ENCODE peak calls at places on chromosomes 16 and 17, in nine cellular contexts. Q, E, D, P, S, K, B, H and O are unnamed samples. For H3K27me3 and H3K36me3, the result is how much of the 10 kb centered on the place peaks cover.

GRCh38 chr17:41518031-41518430 is 659 bp downstream of the KRT15 start:
- DNase-seq in Q (no peak), E (no peak), D (no peak), P (no peak), S (no peak), K (no peak), B (no peak), H (no peak), O (no peak)

GRCh38 chr17:27323538-27324212 is 29.8 kb downstream of the WSB1 start:
- DNase-seq in Q (no peak), E (peak), D (peak), P (peak), S (peak), K (peak), B (peak), H (peak), O (peak)

GRCh38 chr16:1071009-1071408 is 1.5 kb upstream of the SSTR5 start:
- DNase-seq in Q (no peak), E (no peak), D (no peak), P (no peak), S (no peak), K (no peak), B (no peak), H (no peak), O (no peak)

GRCh38 chr16:15482068-15482747 is 47.8 kb downstream of the BMERB1 start:
- DNase-seq in Q (no peak), E (peak), D (peak), P (peak), S (peak), K (peak), B (no peak), H (peak), O (no peak)

GRCh38 chr17:48438662-48439061 is 8.6 kb upstream of the SKAP1 start:
- DNase-seq in Q (no peak), E (no peak), D (no peak), P (no peak), S (no peak), K (no peak), B (no peak), H (no peak), O (no peak)

GRCh38 chr17:30472238-30472890 is 4.8 kb upstream of the GOSR1 start:
- DNase-seq in Q (no peak), E (peak), D (no peak), P (no peak), S (no peak), K (no peak), B (no peak), H (no peak), O (no peak)

GRCh38 chr16:63981639-63982038 is 1140.2 kb downstream of the CDH11 start:
- DNase-seq in Q (peak), E (no peak), D (no peak), P (no peak), S (no peak), K (no peak), B (no peak), H (no peak), O (no peak)

GRCh38 chr16:56907401-56907800 is 24.5 kb upstream of the HERPUD1 start:
- DNase-seq in Q (no peak), E (no peak), D (no peak), P (no peak), S (no peak), K (no peak), B (no peak), H (no peak), O (no peak)

GRCh38 chr17:81422776-81423697 is 27.8 kb downstream of the BAHCC1 start:
- DNase-seq in Q (peak), E (peak), D (peak), P (peak), S (peak), K (peak), B (no peak), H (peak), O (peak)

GRCh38 chr17:18246880-18247612 is 11.5 kb downstream of the FLII start:
- DNase-seq in Q (peak), E (peak), D (peak), P (peak), S (no peak), K (peak), B (peak), H (peak), O (peak)

GRCh38 chr17:33811984-33812383 is 443.1 kb upstream of the CCL2 start:
- DNase-seq in Q (no peak), E (no peak), D (no peak), P (no peak), S (no peak), K (no peak), B (no peak), H (no peak), O (no peak)

GRCh38 chr17:68134046-68134637 is 98.6 kb downstream of the KPNA2 start:
- DNase-seq in Q (no peak), E (no peak), D (no peak), P (no peak), S (no peak), K (no peak), B (no peak), H (no peak), O (no peak)

GRCh38 chr17:15263206-15263579 is 1.9 kb downstream of the PMP22 start:
- DNase-seq in Q (peak), E (peak), D (peak), P (peak), S (no peak), K (peak), B (peak), H (peak), O (peak)

GRCh38 chr16:15639061-15639568 is 3.8 kb downstream of the MARF1 start:
- DNase-seq in Q (no peak), E (no peak), D (no peak), P (no peak), S (no peak), K (no peak), B (peak), H (no peak), O (no peak)

GRCh38 chr17:80086616-80087015 is 14.8 kb upstream of the GAA start:
- DNase-seq in Q (no peak), E (no peak), D (no peak), P (no peak), S (no peak), K (no peak), B (no peak), H (no peak), O (no peak)

GRCh38 chr16:88701541-88702363 is 4.5 kb downstream of the RNF166 start:
- DNase-seq in Q (no peak), E (no peak), D (no peak), P (no peak), S (no peak), K (no peak), B (peak), H (no peak), O (no peak)

GRCh38 chr16:18797746-18798145 is 3.6 kb downstream of the ARL6IP1 start:
- DNase-seq in Q (no peak), E (no peak), D (no peak), P (no peak), S (no peak), K (no peak), B (no peak), H (no peak), O (no peak)

GRCh38 chr16:89917773-89918452 is 749 bp upstream of the MC1R start:
- DNase-seq in Q (peak), E (peak), D (peak), P (peak), S (peak), K (peak), B (peak), H (peak), O (peak)

GRCh38 chr16:68860978-68861892 is 17.9 kb downstream of the TANGO6 start:
- DNase-seq in Q (no peak), E (no peak), D (no peak), P (no peak), S (no peak), K (no peak), B (no peak), H (no peak), O (no peak)

GRCh38 chr17:66727634-66728570 is 107.0 kb upstream of the CACNG5 start:
- DNase-seq in Q (peak), E (peak), D (peak), P (peak), S (peak), K (peak), B (peak), H (peak), O (peak)

GRCh38 chr17:75521951-75522727 is 3.4 kb upstream of the LLGL2 start:
- DNase-seq in Q (no peak), E (no peak), D (no peak), P (peak), S (no peak), K (no peak), B (peak), H (no peak), O (no peak)

GRCh38 chr17:63774982-63775290 is 966 bp downstream of the DDX42 start:
- DNase-seq in Q (peak), E (no peak), D (no peak), P (peak), S (no peak), K (no peak), B (no peak), H (no peak), O (no peak)

GRCh38 chr16:54282923-54283734 is 3.5 kb downstream of the IRX3 start:
- DNase-seq in Q (peak), E (no peak), D (no peak), P (no peak), S (no peak), K (no peak), B (no peak), H (no peak), O (no peak)

GRCh38 chr16:54283735-54284318 is 2.8 kb downstream of the IRX3 start:
- DNase-seq in Q (peak), E (no peak), D (no peak), P (no peak), S (no peak), K (no peak), B (no peak), H (no peak), O (no peak)

GRCh38 chr16:54285414-54286066 is 1.0 kb downstream of the IRX3 start:
- DNase-seq in Q (peak), E (peak), D (no peak), P (no peak), S (no peak), K (peak), B (no peak), H (peak), O (no peak)

GRCh38 chr16:54284931-54285413 is 1.6 kb downstream of the IRX3 start:
- DNase-seq in Q (peak), E (no peak), D (no peak), P (no peak), S (no peak), K (no peak), B (no peak), H (no peak), O (no peak)

DNA sequence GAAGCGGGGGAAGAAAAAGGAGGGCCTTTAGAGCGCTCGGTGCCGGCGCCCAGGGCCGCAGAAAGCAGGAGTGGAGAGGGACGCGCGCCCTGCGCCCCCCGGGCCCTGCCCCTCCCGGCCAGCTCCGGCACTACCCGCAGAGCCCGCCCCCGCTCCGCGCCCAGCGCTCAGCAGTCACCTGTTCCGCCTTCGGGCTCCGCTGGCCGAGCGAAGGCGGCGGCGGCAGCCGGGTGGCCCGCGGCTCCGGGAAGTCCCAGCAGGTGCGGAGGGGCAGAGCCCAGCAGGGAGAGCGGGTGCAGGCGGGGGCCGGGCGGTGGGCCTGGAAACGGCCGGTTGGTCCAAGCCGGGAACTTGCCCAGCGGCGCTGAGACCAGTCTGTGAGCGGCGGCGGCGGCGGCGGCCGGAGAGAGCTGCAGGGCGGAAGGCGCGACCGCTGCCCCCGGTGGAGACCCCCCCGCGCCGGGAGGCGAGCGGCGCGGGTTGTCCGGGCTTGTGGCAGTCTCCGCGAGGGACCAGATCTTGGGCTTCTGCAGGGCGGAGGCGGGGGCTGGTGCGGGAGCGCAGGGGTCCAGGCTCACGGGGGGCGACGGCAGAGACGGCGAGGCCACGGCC is 2.2 kb downstream of the IRX3 start:
- DNase-seq in Q (peak), E (peak), D (no peak), P (no peak), S (no peak), K (peak), B (no peak), H (no peak), O (no peak)
- H3K27me3 ChIP-seq in Q (half or more), E (under half), D (half or more), P (under half), S (half or more), K (under half), B (half or more), H (half or more), O (under half)

DNA sequence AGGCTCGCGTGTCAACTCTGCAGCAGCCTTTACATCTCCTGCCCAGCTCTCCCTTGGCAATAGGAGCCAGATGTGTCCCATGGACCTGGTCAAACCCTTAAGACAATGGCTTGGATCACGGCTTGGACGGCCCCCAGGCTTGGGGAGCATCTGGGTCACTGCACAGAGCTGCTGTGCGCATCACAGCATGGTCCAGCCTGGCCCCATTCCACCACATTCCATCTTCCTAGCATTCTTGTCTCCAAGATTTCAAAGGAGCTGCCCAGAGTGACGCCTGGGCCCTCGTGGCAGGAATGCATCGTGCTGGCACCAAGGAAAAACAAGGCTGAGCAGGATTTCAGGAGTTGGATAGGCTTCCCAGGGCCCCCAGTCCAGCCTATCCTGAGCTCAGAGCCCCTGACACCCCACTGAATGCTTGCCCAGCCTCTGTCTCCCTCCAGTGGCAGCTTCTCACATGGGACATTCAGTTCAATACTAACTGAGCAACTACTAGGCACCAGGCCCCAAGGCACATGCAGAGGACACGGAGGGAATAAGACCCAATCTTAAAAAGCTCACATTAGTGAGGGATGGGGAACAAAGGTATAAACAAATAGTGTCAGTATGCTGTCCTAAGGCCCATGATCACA is 34.3 kb downstream of the TK2 start:
- DNase-seq in Q (no peak), E (no peak), D (no peak), P (peak), S (peak), K (no peak), B (no peak), H (no peak), O (no peak)
- TF ChIP-seq CTCF in Q (peak), E (no peak), D (no peak), P (peak), S (peak), K (no peak), B (peak), H (peak), O (no peak)

GRCh38 chr17:73203135-73203787 is 10.4 kb downstream of the COG1 start:
- DNase-seq in Q (no peak), E (peak), D (no peak), P (peak), S (no peak), K (peak), B (no peak), H (no peak), O (no peak)
- H3K36me3 ChIP-seq in Q (under half), E (under half), D (half or more), P (half or more), S (half or more), K (half or more), B (half or more), H (half or more), O (under half)

GRCh38 chr16:71343078-71343477 is 15.4 kb upstream of the CALB2 start:
- DNase-seq in Q (no peak), E (no peak), D (no peak), P (no peak), S (no peak), K (no peak), B (no peak), H (no peak), O (no peak)
- H3K27me3 ChIP-seq in Q (under half), E (under half), D (under half), P (under half), S (under half), K (under half), B (under half), H (half or more), O (under half)

GRCh38 chr17:55965051-55965450 is 188.2 kb upstream of the ANKFN1 start:
- DNase-seq in Q (no peak), E (no peak), D (no peak), P (no peak), S (no peak), K (no peak), B (no peak), H (no peak), O (no peak)

GRCh38 chr17:55964191-55964590 is 189.1 kb upstream of the ANKFN1 start:
- DNase-seq in Q (no peak), E (no peak), D (no peak), P (no peak), S (no peak), K (no peak), B (no peak), H (no peak), O (no peak)

DNA sequence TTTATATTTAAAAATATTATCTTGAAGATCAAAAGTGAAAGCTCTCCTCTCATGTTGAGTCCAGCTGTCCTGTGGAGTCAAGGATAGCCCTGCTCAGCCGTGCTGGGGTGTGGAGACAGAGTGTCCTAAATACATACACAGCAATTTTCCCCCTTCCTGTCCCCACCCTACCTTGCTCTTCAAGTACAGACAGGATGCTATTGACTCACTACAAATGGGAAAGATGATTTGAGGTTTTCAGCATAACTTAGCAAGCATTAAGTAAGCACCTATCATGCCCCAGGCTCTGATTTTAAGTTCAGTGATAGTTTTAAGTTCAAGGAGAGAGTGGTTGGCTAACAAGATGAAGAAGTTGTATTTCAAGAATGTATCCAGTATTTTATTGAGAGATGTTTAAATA is 183.7 kb upstream of the ANKFN1 start:
- DNase-seq in Q (no peak), E (no peak), D (no peak), P (no peak), S (no peak), K (no peak), B (no peak), H (no peak), O (no peak)
- TF ChIP-seq CTCF in Q (no peak), E (no peak), D (no peak), P (no peak), S (no peak), K (no peak), B (no peak), H (no peak), O (no peak)

DNA sequence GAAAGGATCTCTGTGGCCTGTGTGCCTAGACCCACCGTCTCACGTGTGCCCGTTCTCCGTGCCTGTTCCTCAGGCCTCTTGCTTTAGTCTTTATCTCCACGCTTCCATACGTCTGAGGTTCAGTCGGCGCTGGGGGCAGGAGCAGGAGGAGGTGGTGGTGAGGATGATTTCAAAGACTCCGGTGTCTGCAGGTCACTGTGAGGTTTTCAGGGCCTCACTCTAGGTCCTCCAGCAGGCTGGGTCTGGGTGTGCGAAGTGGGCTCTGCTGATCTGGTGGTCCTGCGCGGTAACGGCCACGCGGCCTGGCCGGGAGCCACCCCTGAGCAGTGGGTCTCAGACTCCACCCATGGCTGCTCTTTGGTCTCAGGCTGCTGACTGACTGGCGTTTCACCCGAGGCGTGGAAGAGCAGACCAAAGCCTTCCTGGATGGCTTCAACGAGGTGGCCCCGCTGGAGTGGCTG is 14.4 kb upstream of the CLEC18A start:
- DNase-seq in Q (no peak), E (no peak), D (peak), P (no peak), S (no peak), K (no peak), B (peak), H (no peak), O (peak)
- H3K36me3 ChIP-seq in Q (under half), E (under half), D (half or more), P (under half), S (half or more), K (half or more), B (half or more), H (half or more), O (under half)

DNA sequence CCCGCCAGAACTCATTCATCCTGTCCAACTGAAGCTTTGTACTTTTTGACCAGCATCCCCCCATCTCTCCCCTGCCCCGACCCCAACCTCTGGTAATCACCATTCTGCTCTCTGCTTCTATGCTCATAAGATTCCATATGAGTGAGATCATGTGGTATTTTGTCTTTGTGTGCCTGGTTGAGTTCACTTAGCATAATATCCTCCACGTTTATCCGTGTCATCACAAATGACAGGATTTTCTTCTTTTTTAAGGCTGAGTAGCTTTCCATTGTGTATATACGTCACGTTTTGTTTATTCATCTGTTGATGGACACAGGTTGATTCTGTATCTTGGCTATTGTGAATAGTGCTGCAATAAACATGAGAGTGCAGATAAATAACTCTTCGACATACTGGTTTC is 278.9 kb downstream of the SNX29 start:
- DNase-seq in Q (no peak), E (no peak), D (no peak), P (no peak), S (peak), K (no peak), B (no peak), H (no peak), O (no peak)
- H3K27me3 ChIP-seq in Q (under half), E (under half), D (under half), P (under half), S (under half), K (under half), B (under half), H (under half), O (under half)

GRCh38 chr17:44220211-44221071 is 966 bp upstream of the UBTF start:
- DNase-seq in Q (peak), E (peak), D (peak), P (peak), S (no peak), K (peak), B (peak), H (peak), O (peak)
- TF ChIP-seq CTCF in Q (no peak), E (no peak), D (no peak), P (no peak), S (no peak), K (no peak), B (no peak), H (no peak), O (no peak)